ENCODE peak calls at places on chromosomes 12 and 14, in six cellular contexts. One of them, this sample, is unnamed.

GRCh38 chr14:96424104-96424989 is 32.4 kb downstream of the AK7 start:
- DNase-seq in OCI-LY7: peak
- DNase-seq in choroid plexus epithelial cell: peak
- DNase-seq in cardiac fibroblast: peak
- DNase-seq in fibroblast of mammary gland: peak
- DNase-seq in GM06990: peak
- DNase-seq in this sample: peak

GRCh38 chr12:120640840-120641833 is 711 bp downstream of the CABP1 start:
- DNase-seq in GM06990: peak
- DNase-seq in choroid plexus epithelial cell: peak
- DNase-seq in cardiac fibroblast: peak
- DNase-seq in fibroblast of mammary gland: peak
- DNase-seq in OCI-LY7: peak
- DNase-seq in this sample: peak

GRCh38 chr12:116603516-116603915 is 44.3 kb downstream of the MAP1LC3B2 start:
- DNase-seq in OCI-LY7: no peak
- DNase-seq in fibroblast of mammary gland: no peak
- DNase-seq in cardiac fibroblast: no peak
- DNase-seq in choroid plexus epithelial cell: no peak
- DNase-seq in GM06990: no peak
- DNase-seq in this sample: no peak

GRCh38 chr14:26389646-26390508 is 208.0 kb downstream of the NOVA1 start:
- DNase-seq in choroid plexus epithelial cell: peak
- DNase-seq in fibroblast of mammary gland: peak
- DNase-seq in OCI-LY7: no peak
- DNase-seq in GM06990: no peak
- DNase-seq in cardiac fibroblast: peak
- DNase-seq in this sample: peak

GRCh38 chr12:68081561-68081960 is 78.0 kb downstream of the IFNG start:
- DNase-seq in choroid plexus epithelial cell: no peak
- DNase-seq in cardiac fibroblast: no peak
- DNase-seq in fibroblast of mammary gland: no peak
- DNase-seq in OCI-LY7: no peak
- DNase-seq in GM06990: no peak
- DNase-seq in this sample: no peak

GRCh38 chr12:52155048-52155868 is 36.6 kb downstream of the KRT80 start:
- DNase-seq in choroid plexus epithelial cell: peak
- DNase-seq in OCI-LY7: no peak
- DNase-seq in GM06990: no peak
- DNase-seq in fibroblast of mammary gland: peak
- DNase-seq in cardiac fibroblast: peak
- DNase-seq in this sample: no peak

GRCh38 chr12:103197725-103198388 is 240.4 kb downstream of the ASCL1 start:
- DNase-seq in fibroblast of mammary gland: no peak
- DNase-seq in GM06990: no peak
- DNase-seq in cardiac fibroblast: no peak
- DNase-seq in OCI-LY7: no peak
- DNase-seq in choroid plexus epithelial cell: no peak
- DNase-seq in this sample: no peak

GRCh38 chr14:92549853-92550244 is 36.3 kb downstream of the RIN3 start:
- DNase-seq in OCI-LY7: no peak
- DNase-seq in cardiac fibroblast: peak
- DNase-seq in choroid plexus epithelial cell: no peak
- DNase-seq in fibroblast of mammary gland: peak
- DNase-seq in GM06990: no peak
- DNase-seq in this sample: peak

GRCh38 chr12:68617160-68617926 is 6.6 kb downstream of the RAP1B start:
- DNase-seq in GM06990: no peak
- DNase-seq in choroid plexus epithelial cell: peak
- DNase-seq in cardiac fibroblast: peak
- DNase-seq in OCI-LY7: no peak
- DNase-seq in fibroblast of mammary gland: peak
- DNase-seq in this sample: peak

GRCh38 chr14:88411039-88411438 is 25.6 kb downstream of the SPATA7 start:
- DNase-seq in OCI-LY7: no peak
- DNase-seq in GM06990: no peak
- DNase-seq in choroid plexus epithelial cell: no peak
- DNase-seq in fibroblast of mammary gland: no peak
- DNase-seq in cardiac fibroblast: no peak
- DNase-seq in this sample: no peak

GRCh38 chr14:99127651-99128167 is 144.3 kb downstream of the BCL11B start:
- DNase-seq in OCI-LY7: no peak
- DNase-seq in GM06990: no peak
- DNase-seq in cardiac fibroblast: peak
- DNase-seq in fibroblast of mammary gland: no peak
- DNase-seq in choroid plexus epithelial cell: peak
- DNase-seq in this sample: no peak

GRCh38 chr14:39175445-39176262 is 600 bp downstream of the PNN start:
- DNase-seq in GM06990: peak
- DNase-seq in choroid plexus epithelial cell: peak
- DNase-seq in OCI-LY7: peak
- DNase-seq in fibroblast of mammary gland: peak
- DNase-seq in cardiac fibroblast: peak
- DNase-seq in this sample: peak

GRCh38 chr14:21486640-21487087 is 9.7 kb downstream of the TOX4 start:
- DNase-seq in cardiac fibroblast: peak
- DNase-seq in GM06990: no peak
- DNase-seq in OCI-LY7: no peak
- DNase-seq in choroid plexus epithelial cell: peak
- DNase-seq in fibroblast of mammary gland: peak
- DNase-seq in this sample: no peak

GRCh38 chr12:70535896-70536374 is 101.3 kb downstream of the PTPRB start:
- DNase-seq in choroid plexus epithelial cell: no peak
- DNase-seq in fibroblast of mammary gland: no peak
- DNase-seq in cardiac fibroblast: peak
- DNase-seq in OCI-LY7: no peak
- DNase-seq in GM06990: no peak
- DNase-seq in this sample: no peak

GRCh38 chr12:112868459-112869041 is 38.2 kb upstream of the OAS1 start:
- DNase-seq in GM06990: no peak
- DNase-seq in choroid plexus epithelial cell: no peak
- DNase-seq in cardiac fibroblast: no peak
- DNase-seq in fibroblast of mammary gland: no peak
- DNase-seq in OCI-LY7: peak
- DNase-seq in this sample: no peak

GRCh38 chr14:96509457-96510090 is 7.4 kb downstream of the PAPOLA start:
- DNase-seq in choroid plexus epithelial cell: no peak
- DNase-seq in fibroblast of mammary gland: no peak
- DNase-seq in OCI-LY7: no peak
- DNase-seq in cardiac fibroblast: no peak
- DNase-seq in GM06990: no peak
- DNase-seq in this sample: no peak

GRCh38 chr14:51394804-51395203 is 154.8 kb downstream of the TMX1 start:
- DNase-seq in OCI-LY7: no peak
- DNase-seq in GM06990: no peak
- DNase-seq in cardiac fibroblast: no peak
- DNase-seq in fibroblast of mammary gland: no peak
- DNase-seq in choroid plexus epithelial cell: no peak
- DNase-seq in this sample: no peak

GRCh38 chr12:124456133-124456651 is 111.2 kb downstream of the NCOR2 start:
- DNase-seq in fibroblast of mammary gland: no peak
- DNase-seq in choroid plexus epithelial cell: no peak
- DNase-seq in OCI-LY7: no peak
- DNase-seq in GM06990: no peak
- DNase-seq in cardiac fibroblast: no peak
- DNase-seq in this sample: no peak

GRCh38 chr12:113651662-113652061 is 180.0 kb upstream of the LHX5 start:
- DNase-seq in OCI-LY7: no peak
- DNase-seq in cardiac fibroblast: no peak
- DNase-seq in GM06990: no peak
- DNase-seq in choroid plexus epithelial cell: no peak
- DNase-seq in fibroblast of mammary gland: no peak
- DNase-seq in this sample: no peak

GRCh38 chr14:35158951-35159653 is 36.8 kb downstream of the PRORP start:
- DNase-seq in cardiac fibroblast: no peak
- DNase-seq in choroid plexus epithelial cell: peak
- DNase-seq in OCI-LY7: no peak
- DNase-seq in GM06990: no peak
- DNase-seq in fibroblast of mammary gland: no peak
- DNase-seq in this sample: no peak

GRCh38 chr14:71362920-71363584 is 455.8 kb downstream of the PCNX1 start:
- DNase-seq in choroid plexus epithelial cell: peak
- DNase-seq in cardiac fibroblast: peak
- DNase-seq in fibroblast of mammary gland: peak
- DNase-seq in OCI-LY7: no peak
- DNase-seq in GM06990: peak
- DNase-seq in this sample: peak
- H3K4me3 ChIP-seq in choroid plexus epithelial cell: no peak
- H3K4me3 ChIP-seq in cardiac fibroblast: no peak
- H3K4me3 ChIP-seq in fibroblast of mammary gland: no peak
- H3K4me3 ChIP-seq in OCI-LY7: no peak
- H3K4me3 ChIP-seq in GM06990: no peak
- H3K4me3 ChIP-seq in this sample: no peak

GRCh38 chr14:74825008-74825407 is 50.9 kb downstream of the PROX2 start:
- DNase-seq in cardiac fibroblast: peak
- DNase-seq in OCI-LY7: peak
- DNase-seq in choroid plexus epithelial cell: peak
- DNase-seq in GM06990: no peak
- DNase-seq in fibroblast of mammary gland: peak
- DNase-seq in this sample: peak
- TF ChIP-seq CTCF in cardiac fibroblast: no peak
- TF ChIP-seq CTCF in OCI-LY7: no peak
- TF ChIP-seq CTCF in choroid plexus epithelial cell: no peak
- TF ChIP-seq CTCF in GM06990: no peak
- TF ChIP-seq CTCF in fibroblast of mammary gland: no peak
- TF ChIP-seq CTCF in this sample: no peak

GRCh38 chr14:104680806-104681688 is 8.4 kb upstream of the INF2 start:
- DNase-seq in OCI-LY7: peak
- DNase-seq in cardiac fibroblast: peak
- DNase-seq in choroid plexus epithelial cell: peak
- DNase-seq in GM06990: peak
- DNase-seq in fibroblast of mammary gland: peak
- DNase-seq in this sample: peak

GRCh38 chr14:104681689-104682074 is 7.7 kb upstream of the INF2 start:
- DNase-seq in OCI-LY7: no peak
- DNase-seq in GM06990: no peak
- DNase-seq in cardiac fibroblast: peak
- DNase-seq in fibroblast of mammary gland: peak
- DNase-seq in choroid plexus epithelial cell: peak
- DNase-seq in this sample: peak

GRCh38 chr14:104680056-104680805 is 9.2 kb upstream of the INF2 start:
- DNase-seq in choroid plexus epithelial cell: peak
- DNase-seq in fibroblast of mammary gland: peak
- DNase-seq in cardiac fibroblast: peak
- DNase-seq in GM06990: no peak
- DNase-seq in OCI-LY7: no peak
- DNase-seq in this sample: peak

GRCh38 chr14:104683653-104684448 is 5.6 kb upstream of the INF2 start:
- DNase-seq in OCI-LY7: no peak
- DNase-seq in fibroblast of mammary gland: no peak
- DNase-seq in GM06990: no peak
- DNase-seq in cardiac fibroblast: no peak
- DNase-seq in choroid plexus epithelial cell: no peak
- DNase-seq in this sample: no peak

DNA sequence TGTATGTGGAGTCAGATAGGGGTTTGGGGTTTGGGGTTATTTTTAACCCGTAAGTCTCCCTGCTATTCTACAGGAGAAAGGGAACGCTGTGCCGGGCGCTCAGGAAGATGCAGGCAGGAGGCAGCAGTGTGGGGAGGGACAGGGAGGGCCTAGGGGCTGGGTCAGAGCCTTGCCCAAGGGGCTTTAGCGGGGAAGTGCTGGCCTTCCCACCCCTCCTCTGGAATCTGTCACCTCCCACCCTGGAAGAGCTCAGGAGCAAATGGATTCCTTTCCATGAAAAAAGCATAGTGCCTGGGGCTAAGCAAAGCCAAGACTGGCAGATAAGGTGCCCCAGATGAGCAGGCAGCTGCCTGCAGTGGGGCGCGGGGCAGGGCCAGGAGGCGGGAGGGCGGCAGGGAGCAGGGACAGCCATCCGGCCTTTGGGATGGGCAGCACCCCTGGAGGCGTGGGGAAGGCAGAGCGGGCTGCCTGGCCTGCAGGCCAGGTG is 7.3 kb upstream of the INF2 start:
- DNase-seq in choroid plexus epithelial cell: no peak
- DNase-seq in cardiac fibroblast: peak
- DNase-seq in GM06990: no peak
- DNase-seq in OCI-LY7: no peak
- DNase-seq in fibroblast of mammary gland: no peak
- DNase-seq in this sample: no peak
- H3K4me3 ChIP-seq in choroid plexus epithelial cell: peak
- H3K4me3 ChIP-seq in cardiac fibroblast: no peak
- H3K4me3 ChIP-seq in GM06990: no peak
- H3K4me3 ChIP-seq in OCI-LY7: no peak
- H3K4me3 ChIP-seq in fibroblast of mammary gland: peak
- H3K4me3 ChIP-seq in this sample: peak

GRCh38 chr12:27243006-27243405 is 1.1 kb upstream of the STK38L start:
- DNase-seq in OCI-LY7: no peak
- DNase-seq in choroid plexus epithelial cell: no peak
- DNase-seq in fibroblast of mammary gland: no peak
- DNase-seq in cardiac fibroblast: no peak
- DNase-seq in GM06990: peak
- DNase-seq in this sample: no peak

GRCh38 chr12:27244680-27245005 is 557 bp downstream of the STK38L start:
- DNase-seq in cardiac fibroblast: peak
- DNase-seq in GM06990: no peak
- DNase-seq in fibroblast of mammary gland: peak
- DNase-seq in choroid plexus epithelial cell: peak
- DNase-seq in OCI-LY7: no peak
- DNase-seq in this sample: peak

GRCh38 chr12:27246141-27246540 is 2.1 kb downstream of the STK38L start:
- DNase-seq in fibroblast of mammary gland: no peak
- DNase-seq in OCI-LY7: no peak
- DNase-seq in GM06990: no peak
- DNase-seq in choroid plexus epithelial cell: no peak
- DNase-seq in cardiac fibroblast: no peak
- DNase-seq in this sample: no peak

GRCh38 chr12:27245039-27245438 is 953 bp downstream of the STK38L start:
- DNase-seq in fibroblast of mammary gland: no peak
- DNase-seq in GM06990: no peak
- DNase-seq in OCI-LY7: no peak
- DNase-seq in cardiac fibroblast: peak
- DNase-seq in choroid plexus epithelial cell: no peak
- DNase-seq in this sample: peak

DNA sequence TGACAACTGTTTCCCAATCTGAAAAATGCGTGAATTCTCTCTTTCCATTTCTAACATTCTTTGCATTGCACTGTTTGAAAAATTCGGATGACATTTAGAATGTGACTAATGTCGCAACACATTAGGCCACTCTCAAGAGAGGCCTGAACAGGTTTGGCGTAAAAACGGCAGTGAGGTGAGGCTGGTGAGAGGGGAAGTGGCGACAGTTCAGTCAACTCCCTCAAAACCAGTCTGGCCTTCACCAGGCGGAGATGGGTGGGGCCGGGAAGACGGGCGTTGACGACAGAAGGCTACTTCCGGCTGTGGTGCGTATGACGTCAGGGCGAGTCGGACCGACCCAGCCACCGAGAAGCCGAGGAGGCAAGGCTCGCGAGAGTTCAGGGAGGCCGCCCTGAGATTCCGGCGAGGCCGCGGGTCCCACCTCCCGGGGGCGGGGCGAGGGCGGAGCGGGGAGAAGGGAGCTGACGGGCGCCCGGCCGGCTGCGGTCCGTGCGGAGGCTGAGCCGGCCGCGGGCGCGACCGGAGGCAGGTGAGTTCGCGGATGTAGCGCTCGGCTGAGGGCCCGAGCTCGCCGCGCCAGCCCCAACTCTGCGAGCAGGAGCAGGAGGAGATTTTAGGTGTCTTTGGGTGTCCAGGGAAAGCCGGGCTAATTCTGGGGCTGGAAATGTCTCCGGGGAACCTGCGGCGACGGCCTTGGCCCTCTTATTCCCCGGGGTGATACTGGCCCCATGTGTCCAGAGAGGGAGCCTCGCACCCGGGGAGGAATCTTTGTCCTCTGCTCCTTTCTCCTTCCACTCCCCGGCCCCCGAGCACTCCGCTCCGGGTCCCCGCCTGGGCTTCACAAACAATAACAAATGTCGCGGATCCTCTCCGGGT is at the start of gene STK38L:
- DNase-seq in GM06990: peak
- DNase-seq in OCI-LY7: peak
- DNase-seq in choroid plexus epithelial cell: peak
- DNase-seq in cardiac fibroblast: peak
- DNase-seq in fibroblast of mammary gland: peak
- DNase-seq in this sample: peak
- TF ChIP-seq CTCF in GM06990: peak
- TF ChIP-seq CTCF in OCI-LY7: no peak
- TF ChIP-seq CTCF in choroid plexus epithelial cell: peak
- TF ChIP-seq CTCF in cardiac fibroblast: no peak
- TF ChIP-seq CTCF in fibroblast of mammary gland: peak
- TF ChIP-seq CTCF in this sample: peak

This sample was measured in foreskin fibroblast.